ENCODE peak calls at places on chromosomes 16 and 17, in seven cellular contexts. E is mesendoderm, W is IMR-90, J is neuronal stem cell, Y is H9, P is mesenchymal stem cell, O is trophoblast cell. G is an unnamed sample.

GRCh38 chr16:79349803-79350202 is 250.7 kb downstream of the MAF start:
- DNase-seq in E (no peak), W (no peak), J (no peak), Y (no peak), P (no peak), O (no peak), G (no peak)

GRCh38 chr16:4746215-4746614 is 11.9 kb downstream of the DNAAF8 start:
- DNase-seq in E (no peak), W (no peak), J (no peak), Y (no peak), P (no peak), O (no peak), G (no peak)

GRCh38 chr16:22073350-22073749 is 19.0 kb upstream of the VWA3A start:
- DNase-seq in E (no peak), W (peak), J (no peak), Y (no peak), P (no peak), O (no peak), G (no peak)

GRCh38 chr16:17408955-17409441 is 61.8 kb downstream of the XYLT1 start:
- DNase-seq in E (no peak), W (no peak), J (no peak), Y (no peak), P (no peak), O (no peak), G (no peak)

GRCh38 chr16:81335669-81336068 is 20.9 kb downstream of the GAN start:
- DNase-seq in E (no peak), W (no peak), J (no peak), Y (no peak), P (no peak), O (no peak), G (no peak)

GRCh38 chr17:31248986-31249385 is 48.1 kb downstream of the OMG start:
- DNase-seq in E (no peak), W (peak), J (no peak), Y (no peak), P (peak), O (peak), G (no peak)

GRCh38 chr16:25110392-25110947 is 1.1 kb upstream of the LCMT1 start:
- DNase-seq in E (no peak), W (no peak), J (no peak), Y (no peak), P (peak), O (no peak), G (no peak)

GRCh38 chr16:83689385-83689831 is 118.4 kb upstream of the HSBP1 start:
- DNase-seq in E (peak), W (peak), J (no peak), Y (no peak), P (peak), O (peak), G (no peak)

GRCh38 chr17:66401364-66401763 is 99.0 kb downstream of the PRKCA start:
- DNase-seq in E (no peak), W (no peak), J (no peak), Y (no peak), P (no peak), O (no peak), G (no peak)

GRCh38 chr16:49499018-49499785 is 125.6 kb downstream of the C16orf78 start:
- DNase-seq in E (peak), W (no peak), J (no peak), Y (no peak), P (no peak), O (no peak), G (no peak)

GRCh38 chr17:41367426-41368075 is 2.1 kb downstream of the KRT33B start:
- DNase-seq in E (peak), W (peak), J (no peak), Y (no peak), P (peak), O (peak), G (no peak)

GRCh38 chr16:52852978-52853377 is 199.7 kb downstream of the CHD9NB start:
- DNase-seq in E (peak), W (no peak), J (no peak), Y (no peak), P (no peak), O (no peak), G (no peak)

GRCh38 chr16:69311533-69312388 is 611 bp downstream of the VPS4A start:
- DNase-seq in E (peak), W (no peak), J (peak), Y (peak), P (peak), O (peak), G (peak)

GRCh38 chr16:337975-338575 is 14.4 kb downstream of the AXIN1 start:
- DNase-seq in E (no peak), W (no peak), J (no peak), Y (no peak), P (no peak), O (peak), G (no peak)

GRCh38 chr17:40562841-40563370 is 2.4 kb downstream of the CCR7 start:
- DNase-seq in E (no peak), W (no peak), J (no peak), Y (peak), P (no peak), O (no peak), G (no peak)

GRCh38 chr17:80773243-80773991 is 218.2 kb upstream of the CHMP6 start:
- DNase-seq in E (peak), W (peak), J (no peak), Y (peak), P (peak), O (no peak), G (no peak)

GRCh38 chr17:49629447-49629846 is 48.5 kb downstream of the SPOP start:
- DNase-seq in E (no peak), W (no peak), J (no peak), Y (no peak), P (no peak), O (peak), G (no peak)

GRCh38 chr17:82100502-82101298 is 2.7 kb upstream of the FASN start:
- DNase-seq in E (no peak), W (no peak), J (no peak), Y (no peak), P (no peak), O (no peak), G (no peak)

GRCh38 chr16:85317704-85318103 is 205.4 kb upstream of the CIBAR2 start:
- DNase-seq in E (no peak), W (no peak), J (no peak), Y (no peak), P (no peak), O (no peak), G (no peak)

GRCh38 chr17:17142556-17142955 is 63.6 kb downstream of the PLD6 start:
- DNase-seq in E (no peak), W (no peak), J (no peak), Y (no peak), P (no peak), O (no peak), G (no peak)

GRCh38 chr17:17143501-17143900 is 62.6 kb downstream of the PLD6 start:
- DNase-seq in E (no peak), W (no peak), J (no peak), Y (no peak), P (no peak), O (no peak), G (no peak)

GRCh38 chr17:17141279-17141678 is 64.9 kb downstream of the PLD6 start:
- DNase-seq in E (no peak), W (no peak), J (no peak), Y (no peak), P (no peak), O (no peak), G (no peak)

GRCh38 chr17:17140590-17140980 is 65.5 kb downstream of the PLD6 start:
- DNase-seq in E (peak), W (peak), J (no peak), Y (no peak), P (peak), O (no peak), G (no peak)

DNA sequence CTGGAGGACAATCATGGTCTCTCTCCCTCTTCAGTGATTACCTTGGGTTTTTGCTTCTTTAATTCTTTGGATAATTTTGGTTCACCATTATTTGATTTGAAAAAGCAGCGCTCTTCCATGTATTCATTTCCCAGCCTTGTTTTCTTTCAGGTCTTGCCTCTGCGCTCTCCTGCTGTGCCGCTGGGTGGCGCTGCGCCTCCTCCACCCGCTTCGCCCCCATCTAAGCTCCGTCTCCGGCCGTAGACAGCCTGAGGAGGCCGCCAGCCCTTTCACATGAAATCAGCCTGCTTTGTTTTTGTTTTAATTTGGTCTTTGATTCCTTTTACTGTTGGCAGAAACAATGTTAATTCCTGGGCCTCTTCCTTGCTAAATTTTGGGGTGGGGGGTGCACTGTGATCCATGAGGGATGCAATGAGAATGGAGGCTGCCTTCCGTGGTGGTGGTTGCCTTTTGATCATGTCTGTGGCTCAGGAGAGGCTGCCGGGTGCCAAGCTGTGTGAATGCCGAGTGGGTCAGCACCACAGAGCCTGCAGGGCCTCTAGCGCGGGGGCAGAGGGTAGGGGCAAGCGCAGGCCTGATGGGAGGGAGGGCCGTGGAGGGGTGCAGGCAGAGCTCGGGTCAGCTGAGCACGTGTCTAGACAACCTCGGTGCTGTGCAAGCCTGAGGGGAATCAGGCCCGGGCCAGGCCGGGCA is 64.1 kb downstream of the PLD6 start:
- DNase-seq in E (peak), W (peak), J (peak), Y (peak), P (peak), O (peak), G (peak)
- H4K8ac ChIP-seq in E (no peak), W (no peak), J (no peak), Y (no peak), P (no peak), O (no peak), G (no peak)

GRCh38 chr17:55321507-55322064 is 56.8 kb downstream of the HLF start:
- DNase-seq in E (no peak), W (no peak), J (no peak), Y (no peak), P (no peak), O (no peak), G (no peak)

GRCh38 chr17:55318715-55319487 is 54.1 kb downstream of the HLF start:
- DNase-seq in E (no peak), W (no peak), J (no peak), Y (no peak), P (no peak), O (no peak), G (no peak)

GRCh38 chr17:55320594-55321506 is 56.1 kb downstream of the HLF start:
- DNase-seq in E (no peak), W (no peak), J (no peak), Y (no peak), P (no peak), O (no peak), G (no peak)

GRCh38 chr17:55318081-55318480 is 53.3 kb downstream of the HLF start:
- DNase-seq in E (no peak), W (no peak), J (no peak), Y (no peak), P (no peak), O (peak), G (no peak)

DNA sequence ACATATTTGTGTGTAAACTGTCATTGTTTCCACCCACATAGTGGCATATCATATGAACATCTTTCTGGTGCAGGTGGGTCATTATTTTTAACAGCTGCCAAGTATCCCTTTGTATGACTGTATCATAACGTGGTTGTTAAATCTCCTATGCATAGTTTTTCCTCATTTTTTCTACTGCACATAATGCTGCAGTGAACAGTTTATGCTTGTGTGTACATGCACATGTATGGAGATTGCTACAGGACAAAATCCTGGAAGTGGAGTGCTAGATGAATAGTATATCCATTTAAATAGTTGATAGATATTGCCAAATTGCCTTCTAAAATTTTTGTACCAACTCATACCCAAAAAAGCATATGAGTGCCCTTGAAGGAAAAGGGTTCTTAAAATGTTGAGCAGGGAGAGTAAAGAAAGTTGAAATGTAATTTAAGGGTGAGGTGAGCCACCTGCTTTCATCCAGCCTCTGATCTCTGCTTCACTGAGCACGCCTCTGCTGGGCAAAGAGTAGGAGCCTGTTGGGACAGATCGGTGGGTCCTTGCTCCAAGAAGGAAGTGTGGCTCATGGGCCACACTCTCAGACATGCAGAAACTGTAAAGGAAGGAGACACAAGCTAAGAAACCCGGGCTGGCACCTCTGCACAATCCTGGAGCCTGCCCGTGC is 55.3 kb downstream of the HLF start:
- DNase-seq in E (no peak), W (no peak), J (no peak), Y (no peak), P (no peak), O (no peak), G (no peak)
- H4K8ac ChIP-seq in E (no peak), W (no peak), J (no peak), Y (no peak), P (no peak), O (no peak), G (no peak)

GRCh38 chr16:10820546-10820945 is 2.0 kb upstream of the TVP23A start:
- DNase-seq in E (no peak), W (no peak), J (no peak), Y (no peak), P (no peak), O (no peak), G (no peak)
- H4K8ac ChIP-seq in E (no peak), W (no peak), J (no peak), Y (no peak), P (no peak), O (no peak), G (no peak)

DNA sequence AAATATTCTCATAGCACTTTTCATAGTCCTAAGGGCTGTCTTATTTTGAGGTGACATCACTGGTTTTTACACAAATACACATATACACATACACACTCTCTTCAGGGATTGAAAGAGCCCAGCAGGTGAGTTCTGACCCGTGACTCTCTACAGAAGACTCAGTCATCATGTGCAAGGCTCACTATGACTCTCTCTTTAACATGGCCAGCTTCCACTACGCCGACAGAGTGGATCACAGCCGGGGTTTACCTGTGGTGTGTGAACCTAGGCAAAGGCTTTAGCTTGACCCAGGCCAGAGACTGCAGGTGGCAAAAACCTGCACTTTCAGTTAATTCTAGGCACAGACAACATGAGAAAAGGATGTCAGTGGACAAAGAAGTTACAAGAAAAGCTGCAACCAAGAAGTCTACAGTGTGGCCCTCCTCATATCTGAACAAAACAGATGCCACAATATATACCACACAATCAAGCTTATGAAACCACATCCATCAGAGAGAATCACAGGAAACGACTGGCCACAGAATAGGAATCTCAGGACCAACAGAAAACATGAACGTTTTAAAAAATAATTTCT is 56.5 kb downstream of the CYTH1 start:
- DNase-seq in E (no peak), W (no peak), J (no peak), Y (no peak), P (no peak), O (no peak), G (no peak)
- H4K8ac ChIP-seq in E (no peak), W (no peak), J (no peak), Y (no peak), P (no peak), O (no peak), G (no peak)

GRCh38 chr16:20311548-20311947 is 15.8 kb downstream of the GP2 start:
- DNase-seq in E (no peak), W (no peak), J (no peak), Y (no peak), P (no peak), O (no peak), G (no peak)

GRCh38 chr16:20308266-20308665 is 19.0 kb downstream of the GP2 start:
- DNase-seq in E (no peak), W (no peak), J (no peak), Y (no peak), P (no peak), O (no peak), G (no peak)

GRCh38 chr16:20308801-20309590 is 18.3 kb downstream of the GP2 start:
- DNase-seq in E (no peak), W (no peak), J (no peak), Y (no peak), P (no peak), O (no peak), G (no peak)

GRCh38 chr16:20310421-20311395 is 16.6 kb downstream of the GP2 start:
- DNase-seq in E (no peak), W (no peak), J (no peak), Y (no peak), P (no peak), O (no peak), G (no peak)

DNA sequence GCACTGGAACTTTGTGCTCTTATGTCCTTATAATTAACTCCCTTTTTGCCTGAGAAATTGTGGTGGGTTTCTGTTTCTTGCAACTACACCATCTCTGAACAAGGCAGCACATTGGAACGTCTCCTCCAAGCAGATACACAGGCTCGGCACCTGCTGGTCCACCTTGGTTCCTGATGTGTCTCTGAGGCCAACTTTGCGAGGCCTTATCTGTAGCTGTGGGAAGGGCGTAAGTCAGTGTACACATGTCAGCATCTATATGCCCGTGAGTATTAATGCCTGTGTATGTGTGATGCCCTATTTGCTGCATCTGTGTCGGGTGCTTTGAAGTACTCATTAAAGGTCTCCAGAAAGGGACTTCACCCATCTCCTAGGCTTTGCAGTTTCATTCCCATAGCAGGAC is 17.5 kb downstream of the GP2 start:
- DNase-seq in E (no peak), W (no peak), J (no peak), Y (no peak), P (no peak), O (no peak), G (no peak)
- H4K8ac ChIP-seq in E (no peak), W (no peak), J (no peak), Y (no peak), P (no peak), O (no peak), G (no peak)

GRCh38 chr17:8137645-8138342 is 13.9 kb upstream of the HES7 start:
- DNase-seq in E (no peak), W (no peak), J (no peak), Y (peak), P (peak), O (no peak), G (no peak)
- H4K8ac ChIP-seq in E (no peak), W (no peak), J (no peak), Y (no peak), P (peak), O (no peak), G (no peak)

GRCh38 chr16:66429290-66429962 is 2.3 kb downstream of the BEAN1 start:
- DNase-seq in E (no peak), W (no peak), J (no peak), Y (no peak), P (no peak), O (no peak), G (no peak)

GRCh38 chr16:66428682-66429251 is 1.7 kb downstream of the BEAN1 start:
- DNase-seq in E (no peak), W (no peak), J (no peak), Y (no peak), P (no peak), O (no peak), G (peak)

GRCh38 chr16:66432429-66432828 is 5.3 kb downstream of the BEAN1 start:
- DNase-seq in E (no peak), W (no peak), J (no peak), Y (no peak), P (no peak), O (no peak), G (no peak)

GRCh38 chr16:66430214-66430613 is 3.1 kb downstream of the BEAN1 start:
- DNase-seq in E (no peak), W (no peak), J (no peak), Y (no peak), P (no peak), O (no peak), G (no peak)

DNA sequence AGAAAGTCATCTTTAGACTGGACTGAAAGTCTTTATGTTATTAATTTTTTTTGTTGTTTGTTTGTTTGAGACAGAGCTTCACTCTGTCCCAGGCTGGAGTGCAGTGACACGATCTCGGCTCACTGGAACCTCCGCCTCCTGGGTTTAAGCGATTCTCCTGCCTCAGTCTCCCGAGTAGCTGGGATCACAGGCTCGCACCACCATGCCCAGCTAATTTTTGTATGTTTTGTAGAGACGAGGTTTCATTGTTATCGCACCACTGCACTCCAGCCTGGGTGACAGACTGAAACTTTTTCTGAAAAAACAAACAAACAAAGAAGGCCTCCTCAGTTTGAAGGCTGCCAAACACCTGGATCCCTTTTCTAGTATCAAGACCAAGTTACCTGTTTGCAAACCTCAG is 4.7 kb downstream of the BEAN1 start:
- DNase-seq in E (no peak), W (no peak), J (no peak), Y (no peak), P (no peak), O (no peak), G (no peak)
- H4K8ac ChIP-seq in E (no peak), W (no peak), J (no peak), Y (no peak), P (no peak), O (no peak), G (no peak)

GRCh38 chr17:59479141-59479540 is 86.3 kb upstream of the DHX40 start:
- DNase-seq in E (no peak), W (no peak), J (no peak), Y (no peak), P (no peak), O (no peak), G (no peak)
- H4K8ac ChIP-seq in E (no peak), W (no peak), J (no peak), Y (no peak), P (no peak), O (no peak), G (no peak)

GRCh38 chr17:8719291-8720246 is 25.1 kb downstream of the CCDC42 start:
- DNase-seq in E (no peak), W (no peak), J (no peak), Y (no peak), P (no peak), O (peak), G (no peak)
- H4K8ac ChIP-seq in E (no peak), W (no peak), J (no peak), Y (no peak), P (no peak), O (no peak), G (no peak)